ENCODE peak calls at places on chromosomes 12 and 14, in seven cellular contexts. N is BE2C, W is vagina, A is left ventricle myocardium inferior, R is neural crest cell, Q is HL-60, Y is BJ. I is an unnamed sample.

GRCh38 chr12:3698218-3698974 is 54.5 kb downstream of the CRACR2A start:
- DNase-seq in R (no peak), Q (no peak), N (no peak), W (no peak), Y (peak), A (no peak), I (no peak)

GRCh38 chr12:129964826-129965457 is 61.1 kb upstream of the TMEM132D start:
- DNase-seq in Y (no peak), R (no peak), A (no peak), W (no peak), Q (no peak), N (no peak), I (no peak)

GRCh38 chr12:94575645-94576393 is 74.5 kb downstream of the TMCC3 start:
- DNase-seq in R (no peak), Q (no peak), Y (no peak), A (no peak), N (no peak), W (no peak), I (no peak)

GRCh38 chr12:3520711-3521110 is 29.7 kb downstream of the PRMT8 start:
- DNase-seq in Y (no peak), N (no peak), A (no peak), Q (no peak), R (no peak), W (no peak), I (no peak)

GRCh38 chr12:64744422-64745258 is 14.6 kb downstream of the GNS start:
- DNase-seq in A (no peak), Q (no peak), R (no peak), Y (no peak), N (no peak), W (no peak), I (no peak)

GRCh38 chr12:124404162-124404561 is 109.3 kb downstream of the RFLNA start:
- DNase-seq in R (no peak), Y (no peak), N (peak), A (no peak), W (no peak), Q (no peak), I (no peak)

GRCh38 chr14:103641181-103641580 is 12.2 kb downstream of the KLC1 start:
- DNase-seq in Q (no peak), A (no peak), N (no peak), Y (no peak), W (no peak), R (no peak), I (no peak)

GRCh38 chr14:89121961-89122675 is 294.9 kb downstream of the FOXN3 start:
- DNase-seq in R (peak), A (no peak), W (no peak), Q (no peak), N (no peak), Y (no peak), I (no peak)

GRCh38 chr12:66013224-66013623 is 117.3 kb downstream of the LLPH start:
- DNase-seq in Q (no peak), N (no peak), A (no peak), W (no peak), R (peak), Y (no peak), I (no peak)

GRCh38 chr14:100160534-100160916 is 1.1 kb upstream of the DEGS2 start:
- DNase-seq in N (no peak), Y (no peak), Q (no peak), R (no peak), W (no peak), A (no peak), I (no peak)

GRCh38 chr12:6582196-6582595 is 14.1 kb upstream of the NOP2 start:
- DNase-seq in R (no peak), W (no peak), A (no peak), Q (no peak), N (peak), Y (no peak), I (no peak)
- TF ChIP-seq CTCF in R (peak), W (no peak), A (peak), Q (no peak), N (peak), Y (peak), I (no peak)

GRCh38 chr14:67582061-67582460 is 18.0 kb downstream of the PIGH start:
- DNase-seq in Y (no peak), W (no peak), A (no peak), R (no peak), Q (no peak), N (no peak), I (no peak)
- TF ChIP-seq CTCF in Y (peak), W (no peak), A (no peak), R (no peak), Q (no peak), N (peak), I (no peak)

GRCh38 chr12:12890815-12891645 is at the start of gene GPRC5A:
- DNase-seq in R (peak), A (peak), Q (peak), Y (peak), N (peak), W (no peak), I (peak)
- TF ChIP-seq CTCF in R (no peak), A (no peak), Q (no peak), Y (peak), N (no peak), W (no peak), I (no peak)

GRCh38 chr12:83150465-83151189 is 463.9 kb downstream of the TMTC2 start:
- DNase-seq in Y (no peak), Q (no peak), W (no peak), A (no peak), R (no peak), N (peak), I (no peak)
- TF ChIP-seq CTCF in Y (no peak), Q (no peak), W (no peak), A (no peak), R (no peak), N (no peak), I (no peak)

GRCh38 chr14:87712386-87713113 is 280.4 kb downstream of the GALC start:
- DNase-seq in Q (no peak), A (no peak), Y (no peak), W (no peak), N (no peak), R (no peak), I (no peak)
- TF ChIP-seq CTCF in Q (no peak), A (no peak), Y (no peak), W (no peak), N (no peak), R (peak), I (no peak)

DNA sequence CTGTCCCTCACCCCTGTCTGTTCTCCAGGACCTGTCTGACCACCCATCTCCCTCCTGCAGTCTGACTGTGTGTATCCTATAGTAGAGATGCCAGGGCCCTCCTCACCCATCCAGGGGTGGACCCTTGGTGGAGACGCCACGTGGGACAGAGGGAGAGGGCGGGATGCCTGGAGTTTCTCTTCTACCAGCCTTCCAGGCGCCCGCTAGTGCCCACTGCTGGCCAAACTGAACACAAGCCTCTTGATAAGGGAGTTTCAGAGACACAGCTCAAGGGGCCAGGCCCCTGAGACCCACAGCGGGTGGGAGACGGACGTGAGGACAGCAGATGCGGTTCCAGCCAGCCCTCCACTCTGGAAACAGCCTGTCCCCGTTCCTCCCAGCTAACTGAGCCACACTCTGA is 147.3 kb downstream of the RBM19 start:
- DNase-seq in N (peak), A (no peak), R (peak), Q (no peak), W (no peak), Y (no peak), I (no peak)
- TF ChIP-seq CTCF in N (peak), A (no peak), R (peak), Q (no peak), W (no peak), Y (peak), I (no peak)

GRCh38 chr14:38197001-38197760 is 10.5 kb upstream of the SSTR1 start:
- DNase-seq in A (no peak), R (no peak), Q (no peak), N (no peak), W (no peak), Y (no peak), I (no peak)
- TF ChIP-seq CTCF in A (peak), R (peak), Q (no peak), N (peak), W (peak), Y (peak), I (peak)

GRCh38 chr12:100824476-100824875 is 29.9 kb downstream of the ANO4 start:
- DNase-seq in Y (no peak), R (no peak), N (no peak), A (no peak), W (no peak), Q (no peak), I (no peak)

GRCh38 chr12:100823988-100824387 is 29.4 kb downstream of the ANO4 start:
- DNase-seq in Y (peak), R (no peak), W (no peak), A (no peak), Q (no peak), N (no peak), I (no peak)

GRCh38 chr12:100826323-100826722 is 31.7 kb downstream of the ANO4 start:
- DNase-seq in Y (no peak), R (peak), W (no peak), N (no peak), A (peak), Q (peak), I (no peak)

GRCh38 chr12:100830003-100830795 is 35.6 kb downstream of the ANO4 start:
- DNase-seq in W (no peak), Y (no peak), Q (no peak), R (no peak), A (no peak), N (no peak), I (no peak)

GRCh38 chr12:100827901-100828520 is 33.4 kb downstream of the ANO4 start:
- DNase-seq in R (peak), Y (no peak), A (no peak), W (no peak), N (peak), Q (peak), I (no peak)
- TF ChIP-seq CTCF in R (peak), Y (peak), A (peak), W (peak), N (peak), Q (peak), I (no peak)

GRCh38 chr14:20347747-20348146 is 4.3 kb downstream of the PARP2 start:
- DNase-seq in Q (no peak), W (no peak), R (no peak), N (no peak), A (no peak), Y (no peak), I (no peak)

GRCh38 chr14:20346713-20347112 is 3.3 kb downstream of the PARP2 start:
- DNase-seq in N (no peak), Y (no peak), A (no peak), R (no peak), W (no peak), Q (no peak), I (no peak)

GRCh38 chr14:20345366-20345765 is 1.9 kb downstream of the PARP2 start:
- DNase-seq in W (no peak), Q (no peak), A (no peak), N (no peak), R (no peak), Y (no peak), I (no peak)

GRCh38 chr14:20350280-20350679 is 6.8 kb downstream of the PARP2 start:
- DNase-seq in A (no peak), W (no peak), R (no peak), Q (no peak), Y (no peak), N (no peak), I (no peak)

GRCh38 chr14:20350860-20351259 is 7.4 kb downstream of the PARP2 start:
- DNase-seq in Q (no peak), R (no peak), N (no peak), W (no peak), Y (no peak), A (no peak), I (no peak)
- TF ChIP-seq CTCF in Q (no peak), R (peak), N (peak), W (no peak), Y (peak), A (peak), I (no peak)

GRCh38 chr14:67133595-67134441 is 55.4 kb upstream of the GARIN2 start:
- DNase-seq in N (no peak), R (no peak), Y (no peak), W (no peak), Q (no peak), A (no peak), I (no peak)

DNA sequence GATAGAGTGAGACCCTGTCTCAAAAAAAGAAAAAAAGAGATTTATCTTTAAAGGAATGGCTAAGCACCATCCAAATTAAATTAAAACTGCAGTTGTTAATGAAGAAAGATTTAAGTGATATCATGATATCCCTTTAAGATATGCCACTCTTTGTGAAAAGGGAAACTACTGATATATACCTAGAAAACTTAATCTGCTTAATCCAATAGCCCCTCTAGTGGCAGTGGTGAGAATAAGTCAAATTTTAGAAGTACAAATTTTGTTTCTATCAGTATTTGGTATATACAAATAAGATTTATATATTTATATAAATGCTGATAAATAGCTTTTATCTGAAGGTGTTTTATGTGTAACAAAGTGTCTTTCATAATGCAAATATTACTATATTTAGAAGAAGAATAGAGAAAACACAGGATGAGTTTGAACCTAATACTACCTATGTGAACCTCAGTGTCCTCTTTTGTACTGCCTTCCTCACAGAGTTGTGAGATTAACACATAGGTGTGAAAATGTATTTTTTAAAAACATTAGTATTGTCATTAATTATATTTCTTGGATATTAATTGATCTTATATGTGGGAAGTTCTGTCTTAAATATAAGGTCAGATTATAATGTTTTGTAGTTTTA is 51.4 kb upstream of the GARIN2 start:
- DNase-seq in R (no peak), A (no peak), N (no peak), Q (no peak), Y (no peak), W (no peak), I (no peak)
- TF ChIP-seq CTCF in R (peak), A (peak), N (peak), Q (no peak), Y (peak), W (no peak), I (peak)